ENCODE peak calls at places on chromosomes 6 and 20, in seven cellular contexts. W is activated T-cell treated with anti-CD3 and anti-CD28 coated beads, Interleukin-2, amount 50 U/mL, for 4 hours; K is D341Med; H is effector CD8-positive, alpha-beta T cell; B is activated gamma-delta T cell treated with Interleukin-2 at 50 U/mL for 16 hours; Z is fibroblast of lung; L is AG04450. D is an unnamed sample.

GRCh38 chr6:156634971-156635371 is 142.2 kb upstream of the ARID1B start:
- DNase-seq in W (no peak), K (no peak), H (no peak), B (no peak), Z (no peak), L (no peak), D (no peak)

GRCh38 chr6:78483546-78483945 is 383.8 kb upstream of the IRAK1BP1 start:
- DNase-seq in W (no peak), K (peak), H (no peak), B (no peak), Z (peak), L (no peak), D (peak)

GRCh38 chr20:63530788-63531160 is 6.4 kb downstream of the PTK6 start:
- DNase-seq in W (no peak), K (peak), H (no peak), B (no peak), Z (no peak), L (no peak), D (no peak)

GRCh38 chr6:119446623-119447008 is 97.1 kb upstream of the MAN1A1 start:
- DNase-seq in W (no peak), K (no peak), H (no peak), B (no peak), Z (peak), L (peak), D (peak)

GRCh38 chr6:160082627-160083026 is 39.0 kb upstream of the SLC22A1 start:
- DNase-seq in W (no peak), K (no peak), H (no peak), B (no peak), Z (no peak), L (no peak), D (no peak)

GRCh38 chr6:144332177-144332576 is 47.0 kb downstream of the UTRN start:
- DNase-seq in W (no peak), K (no peak), H (no peak), B (no peak), Z (no peak), L (no peak), D (no peak)

GRCh38 chr6:81731814-81732213 is 20.7 kb downstream of the TENT5A start:
- DNase-seq in W (no peak), K (no peak), H (no peak), B (no peak), Z (peak), L (no peak), D (no peak)

GRCh38 chr20:62710886-62711702 is 2.5 kb downstream of the NTSR1 start:
- DNase-seq in W (peak), K (no peak), H (no peak), B (peak), Z (no peak), L (no peak), D (peak)

GRCh38 chr20:41098703-41099250 is 38.6 kb upstream of the PLCG1 start:
- DNase-seq in W (no peak), K (no peak), H (no peak), B (no peak), Z (no peak), L (peak), D (peak)

GRCh38 chr6:31076611-31077010 is 35.8 kb downstream of the C6orf15 start:
- DNase-seq in W (no peak), K (no peak), H (no peak), B (no peak), Z (no peak), L (no peak), D (no peak)

GRCh38 chr6:40545954-40546353 is 41.2 kb downstream of the LRFN2 start:
- DNase-seq in W (no peak), K (no peak), H (no peak), B (no peak), Z (no peak), L (no peak), D (no peak)

GRCh38 chr20:12095224-12095623 is 177.5 kb downstream of the BTBD3 start:
- DNase-seq in W (no peak), K (no peak), H (no peak), B (no peak), Z (no peak), L (no peak), D (no peak)

GRCh38 chr6:32973934-32974333 is 5.5 kb downstream of the BRD2 start:
- DNase-seq in W (no peak), K (peak), H (no peak), B (peak), Z (peak), L (no peak), D (peak)

GRCh38 chr20:37526238-37526838 is 1.3 kb downstream of the BLCAP start:
- DNase-seq in W (no peak), K (peak), H (no peak), B (no peak), Z (peak), L (no peak), D (peak)

GRCh38 chr20:31674895-31675827 is 37.4 kb downstream of the COX4I2 start:
- DNase-seq in W (peak), K (no peak), H (peak), B (peak), Z (peak), L (no peak), D (peak)

GRCh38 chr20:8913452-8913851 is 155.4 kb upstream of the PLCB4 start:
- DNase-seq in W (no peak), K (no peak), H (no peak), B (no peak), Z (no peak), L (no peak), D (no peak)

GRCh38 chr6:32192608-32193039 is at the start of gene GPSM3:
- DNase-seq in W (peak), K (no peak), H (peak), B (peak), Z (peak), L (no peak), D (peak)

D was measured in IMR-90.